ENCODE peak calls at places on chromosome 6, in nine cellular contexts. One of them, this sample, is unnamed.

GRCh38 chr6:26361544-26361943 is 3.5 kb upstream of the BTN3A2 start:
- DNase-seq in DND-41: no peak
- DNase-seq in heart left ventricle: no peak
- DNase-seq in chondrocyte: no peak
- DNase-seq in GM10248: no peak
- DNase-seq in foreskin fibroblast: no peak
- DNase-seq in ascending aorta: no peak
- DNase-seq in choroid plexus epithelial cell: no peak
- DNase-seq in nephron progenitor cell: no peak
- DNase-seq in this sample: no peak

GRCh38 chr6:16334671-16335070 is 96.3 kb downstream of the GMPR start:
- DNase-seq in DND-41: no peak
- DNase-seq in heart left ventricle: peak
- DNase-seq in chondrocyte: no peak
- DNase-seq in GM10248: no peak
- DNase-seq in foreskin fibroblast: peak
- DNase-seq in ascending aorta: peak
- DNase-seq in choroid plexus epithelial cell: peak
- DNase-seq in nephron progenitor cell: no peak
- DNase-seq in this sample: no peak

GRCh38 chr6:89874438-89874837 is 19.8 kb upstream of the GJA10 start:
- DNase-seq in DND-41: no peak
- DNase-seq in heart left ventricle: no peak
- DNase-seq in chondrocyte: no peak
- DNase-seq in GM10248: no peak
- DNase-seq in foreskin fibroblast: no peak
- DNase-seq in ascending aorta: no peak
- DNase-seq in choroid plexus epithelial cell: no peak
- DNase-seq in nephron progenitor cell: no peak
- DNase-seq in this sample: no peak

GRCh38 chr6:100892116-100892515 is 11.0 kb upstream of the ASCC3 start:
- DNase-seq in DND-41: no peak
- DNase-seq in heart left ventricle: no peak
- DNase-seq in chondrocyte: no peak
- DNase-seq in GM10248: no peak
- DNase-seq in foreskin fibroblast: no peak
- DNase-seq in ascending aorta: no peak
- DNase-seq in choroid plexus epithelial cell: no peak
- DNase-seq in nephron progenitor cell: no peak
- DNase-seq in this sample: no peak

GRCh38 chr6:75489025-75489424 is 4.6 kb downstream of the FILIP1 start:
- DNase-seq in DND-41: no peak
- DNase-seq in heart left ventricle: no peak
- DNase-seq in chondrocyte: no peak
- DNase-seq in GM10248: no peak
- DNase-seq in foreskin fibroblast: no peak
- DNase-seq in ascending aorta: no peak
- DNase-seq in choroid plexus epithelial cell: peak
- DNase-seq in nephron progenitor cell: no peak
- DNase-seq in this sample: no peak

GRCh38 chr6:148967546-148967945 is 220.7 kb downstream of the UST start:
- DNase-seq in DND-41: no peak
- DNase-seq in heart left ventricle: no peak
- DNase-seq in chondrocyte: no peak
- DNase-seq in GM10248: no peak
- DNase-seq in foreskin fibroblast: no peak
- DNase-seq in ascending aorta: no peak
- DNase-seq in choroid plexus epithelial cell: no peak
- DNase-seq in nephron progenitor cell: peak
- DNase-seq in this sample: no peak

GRCh38 chr6:11278207-11278559 is 45.7 kb upstream of the NEDD9 start:
- DNase-seq in DND-41: no peak
- DNase-seq in heart left ventricle: no peak
- DNase-seq in chondrocyte: no peak
- DNase-seq in GM10248: peak
- DNase-seq in foreskin fibroblast: no peak
- DNase-seq in ascending aorta: no peak
- DNase-seq in choroid plexus epithelial cell: no peak
- DNase-seq in nephron progenitor cell: no peak
- DNase-seq in this sample: peak

GRCh38 chr6:147553099-147553498 is 44.6 kb downstream of the SAMD5 start:
- DNase-seq in DND-41: no peak
- DNase-seq in heart left ventricle: no peak
- DNase-seq in chondrocyte: no peak
- DNase-seq in GM10248: no peak
- DNase-seq in foreskin fibroblast: no peak
- DNase-seq in ascending aorta: no peak
- DNase-seq in choroid plexus epithelial cell: no peak
- DNase-seq in nephron progenitor cell: no peak
- DNase-seq in this sample: no peak

GRCh38 chr6:53527249-53527765 is 17.6 kb downstream of the GCLC start:
- DNase-seq in DND-41: no peak
- DNase-seq in heart left ventricle: no peak
- DNase-seq in chondrocyte: no peak
- DNase-seq in GM10248: no peak
- DNase-seq in foreskin fibroblast: no peak
- DNase-seq in ascending aorta: no peak
- DNase-seq in choroid plexus epithelial cell: no peak
- DNase-seq in nephron progenitor cell: no peak
- DNase-seq in this sample: no peak

GRCh38 chr6:88870728-88871330 is 92.6 kb downstream of the RNGTT start:
- DNase-seq in DND-41: peak
- DNase-seq in heart left ventricle: peak
- DNase-seq in chondrocyte: no peak
- DNase-seq in GM10248: peak
- DNase-seq in foreskin fibroblast: peak
- DNase-seq in ascending aorta: no peak
- DNase-seq in choroid plexus epithelial cell: peak
- DNase-seq in nephron progenitor cell: peak
- DNase-seq in this sample: peak

GRCh38 chr6:90997076-90997475 is 410.2 kb upstream of the MAP3K7 start:
- DNase-seq in DND-41: no peak
- DNase-seq in heart left ventricle: no peak
- DNase-seq in chondrocyte: no peak
- DNase-seq in GM10248: no peak
- DNase-seq in foreskin fibroblast: no peak
- DNase-seq in ascending aorta: no peak
- DNase-seq in choroid plexus epithelial cell: no peak
- DNase-seq in nephron progenitor cell: no peak
- DNase-seq in this sample: no peak

GRCh38 chr6:43948527-43949450 is 178.5 kb downstream of the MRPL14 start:
- DNase-seq in DND-41: no peak
- DNase-seq in heart left ventricle: no peak
- DNase-seq in chondrocyte: no peak
- DNase-seq in GM10248: no peak
- DNase-seq in foreskin fibroblast: no peak
- DNase-seq in ascending aorta: peak
- DNase-seq in choroid plexus epithelial cell: peak
- DNase-seq in nephron progenitor cell: no peak
- DNase-seq in this sample: no peak

DNA sequence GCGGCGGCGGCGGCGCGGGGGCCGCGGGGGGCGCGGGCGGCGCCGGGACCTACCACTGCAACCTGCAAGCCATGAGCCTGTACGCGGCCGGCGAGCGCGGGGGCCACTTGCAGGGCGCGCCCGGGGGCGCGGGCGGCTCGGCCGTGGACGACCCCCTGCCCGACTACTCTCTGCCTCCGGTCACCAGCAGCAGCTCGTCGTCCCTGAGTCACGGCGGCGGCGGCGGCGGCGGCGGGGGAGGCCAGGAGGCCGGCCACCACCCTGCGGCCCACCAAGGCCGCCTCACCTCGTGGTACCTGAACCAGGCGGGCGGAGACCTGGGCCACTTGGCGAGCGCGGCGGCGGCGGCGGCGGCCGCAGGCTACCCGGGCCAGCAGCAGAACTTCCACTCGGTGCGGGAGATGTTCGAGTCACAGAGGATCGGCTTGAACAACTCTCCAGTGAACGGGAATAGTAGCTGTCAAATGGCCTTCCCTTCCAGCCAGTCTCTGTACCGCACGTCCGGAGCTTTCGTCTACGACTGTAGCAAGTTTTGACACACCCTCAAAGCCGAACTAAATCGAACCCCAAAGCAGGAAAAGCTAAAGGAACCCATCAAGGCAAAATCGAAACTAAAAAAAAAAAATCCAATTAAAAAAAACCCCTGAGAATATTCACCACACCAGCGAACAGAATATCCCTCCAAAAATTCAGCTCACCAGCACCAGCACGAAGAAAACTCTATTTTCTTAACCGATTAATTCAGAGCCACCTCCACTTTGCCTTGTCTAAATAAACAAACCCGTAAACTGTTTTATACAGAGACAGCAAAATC is 2.1 kb downstream of the FOXC1 start:
- DNase-seq in DND-41: no peak
- DNase-seq in heart left ventricle: no peak
- DNase-seq in chondrocyte: no peak
- DNase-seq in GM10248: no peak
- DNase-seq in foreskin fibroblast: no peak
- DNase-seq in ascending aorta: peak
- DNase-seq in choroid plexus epithelial cell: peak
- DNase-seq in nephron progenitor cell: peak
- DNase-seq in this sample: peak
- TF ChIP-seq CTCF in DND-41: no peak
- TF ChIP-seq CTCF in heart left ventricle: no peak
- TF ChIP-seq CTCF in chondrocyte: no peak
- TF ChIP-seq CTCF in GM10248: no peak
- TF ChIP-seq CTCF in foreskin fibroblast: no peak
- TF ChIP-seq CTCF in ascending aorta: no peak
- TF ChIP-seq CTCF in choroid plexus epithelial cell: no peak
- TF ChIP-seq CTCF in nephron progenitor cell: no peak
- TF ChIP-seq CTCF in this sample: no peak

GRCh38 chr6:154651656-154652055 is 81.6 kb upstream of the SCAF8 start:
- DNase-seq in DND-41: no peak
- DNase-seq in heart left ventricle: no peak
- DNase-seq in chondrocyte: no peak
- DNase-seq in GM10248: no peak
- DNase-seq in foreskin fibroblast: no peak
- DNase-seq in ascending aorta: no peak
- DNase-seq in choroid plexus epithelial cell: no peak
- DNase-seq in nephron progenitor cell: no peak
- DNase-seq in this sample: no peak
- TF ChIP-seq CTCF in DND-41: no peak
- TF ChIP-seq CTCF in heart left ventricle: no peak
- TF ChIP-seq CTCF in chondrocyte: no peak
- TF ChIP-seq CTCF in GM10248: no peak
- TF ChIP-seq CTCF in foreskin fibroblast: no peak
- TF ChIP-seq CTCF in ascending aorta: no peak
- TF ChIP-seq CTCF in choroid plexus epithelial cell: no peak
- TF ChIP-seq CTCF in nephron progenitor cell: no peak
- TF ChIP-seq CTCF in this sample: no peak

DNA sequence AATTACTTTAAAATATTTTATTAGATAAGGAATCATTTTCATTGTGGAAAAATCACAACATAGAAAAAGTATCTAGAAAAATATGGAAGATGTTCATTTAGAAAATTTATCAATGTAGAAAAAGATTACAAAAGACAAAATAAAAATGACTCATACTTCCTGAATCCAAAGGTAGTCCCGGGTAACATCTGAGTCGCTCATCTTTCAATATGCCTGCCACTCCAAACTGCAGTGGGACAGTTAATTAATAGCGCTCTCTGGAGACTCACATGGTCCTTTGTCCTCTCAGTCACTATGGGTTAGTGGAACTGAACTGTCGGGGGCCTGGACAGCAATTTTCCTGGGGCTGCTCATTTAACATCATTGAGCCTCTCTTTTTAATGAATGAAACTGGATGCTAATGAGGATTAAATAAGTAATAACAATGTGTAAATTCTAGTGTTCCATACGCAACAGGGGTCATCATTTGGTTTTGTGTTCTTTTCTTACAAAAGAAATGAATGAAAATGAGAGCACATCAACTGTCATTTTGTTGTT is 103.4 kb downstream of the MAP3K4 start:
- DNase-seq in DND-41: no peak
- DNase-seq in heart left ventricle: no peak
- DNase-seq in chondrocyte: no peak
- DNase-seq in GM10248: no peak
- DNase-seq in foreskin fibroblast: no peak
- DNase-seq in ascending aorta: no peak
- DNase-seq in choroid plexus epithelial cell: no peak
- DNase-seq in nephron progenitor cell: no peak
- DNase-seq in this sample: no peak
- TF ChIP-seq CTCF in DND-41: no peak
- TF ChIP-seq CTCF in heart left ventricle: no peak
- TF ChIP-seq CTCF in chondrocyte: no peak
- TF ChIP-seq CTCF in GM10248: no peak
- TF ChIP-seq CTCF in foreskin fibroblast: no peak
- TF ChIP-seq CTCF in ascending aorta: no peak
- TF ChIP-seq CTCF in choroid plexus epithelial cell: no peak
- TF ChIP-seq CTCF in nephron progenitor cell: no peak
- TF ChIP-seq CTCF in this sample: no peak

DNA sequence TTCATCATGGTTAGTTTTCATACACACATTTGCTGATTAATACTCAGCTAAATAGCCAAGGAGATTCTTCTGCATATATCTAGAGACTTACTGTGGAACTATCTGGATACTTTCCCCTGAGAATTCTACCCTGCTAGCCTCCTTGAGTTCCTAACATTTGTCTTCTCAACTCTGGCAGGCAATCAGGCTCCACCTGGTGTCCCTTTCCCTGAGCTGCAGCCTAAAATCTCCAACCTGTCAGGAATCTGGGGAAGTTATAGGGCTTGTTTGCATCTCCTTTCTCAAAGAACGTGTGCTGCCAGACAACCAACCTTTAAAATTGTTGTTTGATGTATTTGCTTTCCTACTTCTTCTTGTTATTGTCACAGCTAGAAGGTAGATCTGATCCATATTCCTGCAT is 73.4 kb downstream of the FUT9 start:
- DNase-seq in DND-41: no peak
- DNase-seq in heart left ventricle: no peak
- DNase-seq in chondrocyte: no peak
- DNase-seq in GM10248: no peak
- DNase-seq in foreskin fibroblast: no peak
- DNase-seq in ascending aorta: no peak
- DNase-seq in choroid plexus epithelial cell: no peak
- DNase-seq in nephron progenitor cell: peak
- DNase-seq in this sample: no peak
- TF ChIP-seq CTCF in DND-41: peak
- TF ChIP-seq CTCF in heart left ventricle: no peak
- TF ChIP-seq CTCF in chondrocyte: peak
- TF ChIP-seq CTCF in GM10248: peak
- TF ChIP-seq CTCF in foreskin fibroblast: no peak
- TF ChIP-seq CTCF in ascending aorta: no peak
- TF ChIP-seq CTCF in choroid plexus epithelial cell: peak
- TF ChIP-seq CTCF in nephron progenitor cell: peak
- TF ChIP-seq CTCF in this sample: no peak

GRCh38 chr6:63307581-63308246 is 12.1 kb downstream of the LGSN start:
- DNase-seq in DND-41: no peak
- DNase-seq in heart left ventricle: no peak
- DNase-seq in chondrocyte: no peak
- DNase-seq in GM10248: peak
- DNase-seq in foreskin fibroblast: peak
- DNase-seq in ascending aorta: no peak
- DNase-seq in choroid plexus epithelial cell: peak
- DNase-seq in nephron progenitor cell: no peak
- DNase-seq in this sample: no peak
- TF ChIP-seq CTCF in DND-41: peak
- TF ChIP-seq CTCF in heart left ventricle: peak
- TF ChIP-seq CTCF in chondrocyte: peak
- TF ChIP-seq CTCF in GM10248: peak
- TF ChIP-seq CTCF in foreskin fibroblast: peak
- TF ChIP-seq CTCF in ascending aorta: no peak
- TF ChIP-seq CTCF in choroid plexus epithelial cell: peak
- TF ChIP-seq CTCF in nephron progenitor cell: no peak
- TF ChIP-seq CTCF in this sample: no peak

GRCh38 chr6:144585217-144585814 is 300.2 kb downstream of the UTRN start:
- DNase-seq in DND-41: peak
- DNase-seq in heart left ventricle: no peak
- DNase-seq in chondrocyte: no peak
- DNase-seq in GM10248: no peak
- DNase-seq in foreskin fibroblast: peak
- DNase-seq in ascending aorta: no peak
- DNase-seq in choroid plexus epithelial cell: peak
- DNase-seq in nephron progenitor cell: no peak
- DNase-seq in this sample: no peak
- TF ChIP-seq CTCF in DND-41: peak
- TF ChIP-seq CTCF in heart left ventricle: peak
- TF ChIP-seq CTCF in chondrocyte: peak
- TF ChIP-seq CTCF in GM10248: peak
- TF ChIP-seq CTCF in foreskin fibroblast: peak
- TF ChIP-seq CTCF in ascending aorta: peak
- TF ChIP-seq CTCF in choroid plexus epithelial cell: peak
- TF ChIP-seq CTCF in nephron progenitor cell: peak
- TF ChIP-seq CTCF in this sample: peak